ENCODE peak calls at places on chromosomes 16 and 17, in nine cellular contexts. K is PC-3; F is mesendoderm; Z is naive thymus-derived CD4-positive, alpha-beta T cell; D is aorta; M is CD4-positive, CD25-positive, alpha-beta regulatory T cell; N is AG10803; O is A549; T is fibroblast of mammary gland. A is an unnamed sample.

GRCh38 chr16:11003141-11003540 is 58.8 kb downstream of the CLEC16A start:
- DNase-seq in K (no peak), F (no peak), Z (no peak), D (no peak), M (no peak), N (no peak), O (no peak), T (no peak), A (no peak)

GRCh38 chr16:64008131-64008530 is 1113.7 kb downstream of the CDH11 start:
- DNase-seq in K (no peak), F (no peak), Z (no peak), D (no peak), M (no peak), N (no peak), O (no peak), T (no peak), A (no peak)

GRCh38 chr16:83338941-83339340 is 468.8 kb upstream of the HSBP1 start:
- DNase-seq in K (no peak), F (peak; percentile 49), Z (no peak), D (no peak), M (no peak), N (peak; percentile 23), O (no peak), T (peak; percentile 19), A (no peak)

GRCh38 chr17:49987681-49988441 is 7.2 kb downstream of the DLX3 start:
- DNase-seq in K (peak; percentile 69), F (peak; percentile 42), Z (no peak), D (peak; percentile 78), M (no peak), N (peak; percentile 36), O (no peak), T (no peak), A (no peak)

GRCh38 chr17:73357318-73357717 is 45.5 kb upstream of the CDC42EP4 start:
- DNase-seq in K (no peak), F (no peak), Z (no peak), D (no peak), M (no peak), N (no peak), O (no peak), T (no peak), A (no peak)

GRCh38 chr17:79658811-79659207 is 48.0 kb upstream of the RBFOX3 start:
- DNase-seq in K (peak; percentile 32), F (peak; percentile 70), Z (no peak), D (peak; percentile 63), M (no peak), N (peak; percentile 4), O (peak; percentile 70), T (peak; percentile 25), A (peak; percentile 0)

GRCh38 chr17:35630530-35631148 is 43.5 kb downstream of the AP2B1 start:
- DNase-seq in K (peak; percentile 66), F (peak; percentile 22), Z (no peak), D (no peak), M (no peak), N (peak; percentile 17), O (no peak), T (peak; percentile 73), A (no peak)

GRCh38 chr17:60630352-60630751 is 30.4 kb downstream of the PPM1D start:
- DNase-seq in K (no peak), F (no peak), Z (no peak), D (no peak), M (no peak), N (no peak), O (no peak), T (peak; percentile 58), A (no peak)

GRCh38 chr16:48013476-48013875 is 142.3 kb downstream of the ABCC12 start:
- DNase-seq in K (peak; percentile 88), F (peak; percentile 58), Z (no peak), D (no peak), M (no peak), N (no peak), O (no peak), T (no peak), A (no peak)

GRCh38 chr16:83713597-83713996 is 94.2 kb upstream of the HSBP1 start:
- DNase-seq in K (no peak), F (peak; percentile 51), Z (no peak), D (no peak), M (no peak), N (no peak), O (peak; percentile 12), T (no peak), A (peak; percentile 88)

GRCh38 chr16:66337434-66338188 is 28.9 kb upstream of the CDH5 start:
- DNase-seq in K (no peak), F (no peak), Z (no peak), D (no peak), M (no peak), N (no peak), O (no peak), T (no peak), A (no peak)

GRCh38 chr16:5615868-5616642 is 518.5 kb upstream of the EEF2KMT start:
- DNase-seq in K (peak; percentile 23), F (peak; percentile 86), Z (no peak), D (peak; percentile 79), M (no peak), N (no peak), O (peak; percentile 58), T (peak; percentile 16), A (peak; percentile 69)

GRCh38 chr16:75250089-75250808 is 1.2 kb downstream of the BCAR1 start:
- DNase-seq in K (peak; percentile 24), F (no peak), Z (no peak), D (no peak), M (no peak), N (no peak), O (peak; percentile 63), T (no peak), A (no peak)

GRCh38 chr17:561118-561517 is 153.5 kb downstream of the VPS53 start:
- DNase-seq in K (peak; percentile 3), F (no peak), Z (no peak), D (no peak), M (no peak), N (peak; percentile 43), O (no peak), T (peak; percentile 75), A (no peak)

GRCh38 chr16:47888142-47888541 is 267.7 kb downstream of the ABCC12 start:
- DNase-seq in K (peak; percentile 82), F (peak; percentile 94), Z (no peak), D (no peak), M (no peak), N (peak; percentile 68), O (peak; percentile 13), T (no peak), A (no peak)

GRCh38 chr16:12589676-12590075 is 214.0 kb downstream of the CPPED1 start:
- DNase-seq in K (no peak), F (no peak), Z (no peak), D (no peak), M (no peak), N (no peak), O (no peak), T (no peak), A (no peak)

GRCh38 chr16:73013974-73014373 is 34.0 kb downstream of the ZFHX3 start:
- DNase-seq in K (no peak), F (no peak), Z (no peak), D (no peak), M (no peak), N (no peak), O (no peak), T (no peak), A (no peak)

DNA sequence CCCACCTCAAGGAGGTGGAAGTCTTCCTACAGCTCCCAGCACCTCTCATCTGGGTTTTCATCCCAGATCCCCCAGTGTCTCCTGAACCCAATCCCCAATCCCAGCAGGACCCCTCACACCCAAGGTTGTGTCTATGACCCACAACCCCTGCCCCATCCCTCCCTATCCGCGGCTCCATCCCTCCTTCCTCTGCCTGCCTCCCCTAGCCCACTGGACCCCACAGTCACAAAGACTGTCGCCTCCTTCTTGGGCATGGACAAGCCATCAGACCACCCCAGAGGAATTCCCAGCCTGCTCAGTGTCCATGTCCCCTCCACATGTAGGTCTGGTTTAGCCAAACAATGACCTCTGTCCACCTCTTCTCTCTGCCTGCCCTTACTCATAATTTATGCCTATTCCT is 12.3 kb downstream of the CES1 start:
- DNase-seq in K (no peak), F (no peak), Z (no peak), D (no peak), M (no peak), N (no peak), O (no peak), T (no peak), A (no peak)
- H3K4me3 ChIP-seq in K (no peak overlapping the region), F (no peak overlapping the region), Z (no peak overlapping the region), D (no peak overlapping the region), M (no peak overlapping the region), N (no peak overlapping the region), O (no peak overlapping the region), T (no peak overlapping the region), A (no peak overlapping the region)

DNA sequence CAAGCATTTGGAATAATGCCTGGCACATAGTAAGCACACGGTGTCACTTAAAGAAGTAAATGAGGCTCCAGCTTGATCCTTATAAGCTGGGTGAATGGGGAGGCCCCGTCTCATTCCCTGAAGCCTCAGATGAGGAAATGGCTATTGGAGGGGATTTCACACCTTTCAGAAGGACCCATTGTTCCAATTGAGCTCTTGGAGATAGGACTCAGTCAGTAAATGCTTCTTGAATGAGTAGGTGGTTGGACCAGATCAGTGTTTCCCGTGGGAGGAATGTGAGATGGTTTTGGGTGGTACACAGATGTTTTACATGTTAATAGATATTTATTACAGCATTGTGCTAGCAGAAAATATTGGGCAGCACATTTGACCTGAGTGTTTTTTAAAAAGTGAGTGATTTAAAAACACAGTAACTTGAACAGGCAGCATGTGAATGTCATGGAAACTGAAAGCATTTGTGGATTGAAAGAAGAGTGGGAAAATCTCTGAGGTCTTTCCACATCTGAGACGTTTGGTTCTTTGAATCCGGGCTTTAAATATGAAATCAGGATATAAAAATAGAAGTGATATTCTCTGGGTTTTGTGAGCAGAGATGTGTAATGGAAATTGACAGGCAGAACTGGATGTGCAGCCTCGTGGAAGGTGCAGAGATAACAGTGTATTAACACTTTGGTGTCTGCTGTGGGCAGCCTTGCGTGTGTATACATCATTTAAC is 36.4 kb upstream of the ARHGAP17 start:
- DNase-seq in K (peak; percentile 13), F (peak; percentile 94), Z (peak; percentile 21), D (no peak), M (no peak), N (peak; percentile 86), O (no peak), T (peak; percentile 82), A (no peak)
- H3K4me3 ChIP-seq in K (peak overlapping the region; percentile 40), F (no peak overlapping the region), Z (peak overlapping the region; percentile 25), D (no peak overlapping the region), M (peak overlapping the region; percentile 77), N (no peak overlapping the region), O (no peak overlapping the region), T (no peak overlapping the region), A (no peak overlapping the region)

DNA sequence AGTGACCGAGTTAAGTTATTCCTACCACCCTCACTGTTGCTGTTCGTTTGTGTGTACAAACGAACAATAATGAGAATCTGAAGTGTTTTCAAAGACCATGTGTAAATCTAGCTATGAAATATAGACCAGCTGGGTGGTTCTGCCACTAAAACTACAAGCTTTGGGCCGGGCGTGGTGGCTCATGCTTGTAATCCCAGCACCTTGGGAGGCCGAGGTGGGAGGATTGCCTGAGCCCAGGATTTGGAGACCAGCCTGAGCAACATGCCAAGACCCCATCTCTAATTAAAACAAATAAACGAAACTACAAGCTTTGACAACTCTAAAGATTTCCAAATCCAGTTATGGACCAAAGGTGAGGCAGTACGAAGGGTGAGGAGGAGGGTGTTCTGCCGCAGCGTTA is 973 bp downstream of the RECQL5 start:
- DNase-seq in K (no peak), F (no peak), Z (no peak), D (peak; percentile 44), M (no peak), N (no peak), O (no peak), T (no peak), A (no peak)
- H3K4me3 ChIP-seq in K (peak overlapping the region; percentile 88), F (no peak overlapping the region), Z (peak overlapping the region; percentile 99), D (no peak overlapping the region), M (peak overlapping the region; percentile 97), N (peak overlapping the region; percentile 99), O (peak overlapping the region; percentile 72), T (peak overlapping the region; percentile 99), A (peak overlapping the region; percentile 71)

GRCh38 chr16:56626685-56627084 is 1.1 kb downstream of the MT1E start:
- DNase-seq in K (no peak), F (no peak), Z (no peak), D (no peak), M (no peak), N (no peak), O (no peak), T (no peak), A (no peak)
- H3K4me3 ChIP-seq in K (no peak overlapping the region), F (no peak overlapping the region), Z (no peak overlapping the region), D (peak overlapping the region; percentile 56), M (no peak overlapping the region), N (peak overlapping the region; percentile 74), O (no peak overlapping the region), T (peak overlapping the region; percentile 77), A (no peak overlapping the region)

A was measured in Jurkat, Clone E6-1.